ENCODE peak calls at places on chromosome 18, in nine cellular contexts. T is AG10803; O is activated T-cell treated with anti-CD3 and anti-CD28 coated beads, Interleukin-2, amount 50 U/mL, for 4 hours; K is hypothalamus; V is stimulated activated CD8-positive, alpha-beta memory T cell treated with anti-CD3 and anti-CD28 coated beads, Interleukin-7, amount 100 ng/mL, for 1 hour; M is neural progenitor cell; G is activated naive CD4-positive, alpha-beta T cell treated with anti-CD3 and anti-CD28 coated beads for 36 hours; J is RKO; Y is activated CD4-positive, alpha-beta T cell treated with anti-CD3 and anti-CD28 coated beads for 24 hours. A is an unnamed sample.

GRCh38 chr18:73669299-73669698 is 478.3 kb downstream of the FBXO15 start:
- DNase-seq in T (peak), O (no peak), K (peak), V (no peak), M (peak), G (no peak), J (no peak), Y (no peak), A (no peak)

GRCh38 chr18:27887711-27888495 is 289.0 kb downstream of the CDH2 start:
- DNase-seq in T (peak), O (no peak), K (no peak), V (no peak), M (no peak), G (no peak), J (no peak), Y (no peak), A (no peak)

GRCh38 chr18:6811816-6812215 is 82.3 kb downstream of the ARHGAP28 start:
- DNase-seq in T (no peak), O (no peak), K (no peak), V (no peak), M (no peak), G (no peak), J (no peak), Y (no peak), A (no peak)

GRCh38 chr18:79964330-79965118 is at the start of gene HSBP1L1:
- DNase-seq in T (peak), O (peak), K (no peak), V (no peak), M (peak), G (peak), J (peak), Y (peak), A (no peak)

GRCh38 chr18:38545071-38545470 is 979.5 kb upstream of the CELF4 start:
- DNase-seq in T (no peak), O (no peak), K (no peak), V (no peak), M (peak), G (peak), J (no peak), Y (no peak), A (no peak)

GRCh38 chr18:35463050-35463449 is 34.7 kb downstream of the INO80C start:
- DNase-seq in T (no peak), O (no peak), K (no peak), V (no peak), M (no peak), G (no peak), J (no peak), Y (no peak), A (no peak)

GRCh38 chr18:76340410-76340809 is 154.6 kb downstream of the ZNF516 start:
- DNase-seq in T (no peak), O (no peak), K (no peak), V (no peak), M (no peak), G (no peak), J (no peak), Y (no peak), A (no peak)

GRCh38 chr18:3156325-3156640 is 63.5 kb downstream of the MYOM1 start:
- DNase-seq in T (no peak), O (no peak), K (no peak), V (no peak), M (no peak), G (no peak), J (no peak), Y (no peak), A (no peak)

GRCh38 chr18:11950824-11951223 is 30.5 kb upstream of the IMPA2 start:
- DNase-seq in T (no peak), O (no peak), K (no peak), V (no peak), M (no peak), G (no peak), J (no peak), Y (no peak), A (no peak)

GRCh38 chr18:62505669-62506494 is 16.9 kb upstream of the ZCCHC2 start:
- DNase-seq in T (no peak), O (no peak), K (no peak), V (no peak), M (no peak), G (peak), J (no peak), Y (peak), A (peak)

GRCh38 chr18:39053569-39053968 is 1488.0 kb upstream of the CELF4 start:
- DNase-seq in T (no peak), O (no peak), K (no peak), V (no peak), M (peak), G (no peak), J (no peak), Y (no peak), A (no peak)

GRCh38 chr18:69664399-69664798 is 263.7 kb downstream of the DOK6 start:
- DNase-seq in T (no peak), O (no peak), K (no peak), V (no peak), M (no peak), G (no peak), J (no peak), Y (no peak), A (no peak)

GRCh38 chr18:75309564-75309963 is 99.0 kb downstream of the TSHZ1 start:
- DNase-seq in T (no peak), O (no peak), K (no peak), V (no peak), M (no peak), G (no peak), J (no peak), Y (no peak), A (no peak)

GRCh38 chr18:60022671-60023276 is 123.0 kb downstream of the PMAIP1 start:
- DNase-seq in T (peak), O (no peak), K (no peak), V (no peak), M (no peak), G (no peak), J (no peak), Y (no peak), A (no peak)

GRCh38 chr18:45748531-45748930 is 24.6 kb downstream of the SLC14A1 start:
- DNase-seq in T (no peak), O (no peak), K (no peak), V (no peak), M (no peak), G (no peak), J (no peak), Y (no peak), A (no peak)

GRCh38 chr18:43192408-43192807 is 76.9 kb upstream of the RIT2 start:
- DNase-seq in T (no peak), O (no peak), K (no peak), V (no peak), M (no peak), G (no peak), J (no peak), Y (no peak), A (no peak)

GRCh38 chr18:60163622-60164021 is 209.0 kb downstream of the MC4R start:
- DNase-seq in T (no peak), O (no peak), K (no peak), V (no peak), M (no peak), G (no peak), J (no peak), Y (no peak), A (no peak)

GRCh38 chr18:55310863-55311262 is 277.1 kb downstream of the TCF4 start:
- DNase-seq in T (no peak), O (no peak), K (no peak), V (no peak), M (no peak), G (no peak), J (no peak), Y (no peak), A (no peak)

GRCh38 chr18:75915941-75916640 is 488.6 kb upstream of the SMIM21 start:
- DNase-seq in T (peak), O (no peak), K (peak), V (no peak), M (peak), G (peak), J (no peak), Y (no peak), A (no peak)

GRCh38 chr18:36284671-36285295 is 12.7 kb upstream of the FHOD3 start:
- DNase-seq in T (peak), O (peak), K (no peak), V (no peak), M (peak), G (peak), J (peak), Y (no peak), A (no peak)

GRCh38 chr18:3305354-3305762 is 43.4 kb downstream of the MYL12B start:
- DNase-seq in T (peak), O (peak), K (no peak), V (peak), M (no peak), G (peak), J (peak), Y (peak), A (no peak)

A was measured in GM18507.